ENCODE peak calls at places on chromosomes 11 and 22, in ten cellular contexts. One of them, this sample, is unnamed.
A peak's percentile ranks its signal among the peaks of the same experiment; 100 is the strongest.

GRCh38 chr11:94948070-94948617 is 25.2 kb downstream of the CWC15 start:
- DNase-seq in stimulated activated CD4-positive, alpha-beta T cell treated with anti-CD3 and anti-CD28 coated beads, Interleukin-12 subunit alpha, Interleukin-12 subunit beta, amount 100 ng/mL, for 24 hours: no peak
- DNase-seq in astrocyte: peak; percentile 94
- DNase-seq in B cell: no peak
- DNase-seq in Ammon's horn: no peak
- DNase-seq in activated naive CD4-positive, alpha-beta T cell: no peak
- DNase-seq in dermis microvascular lymphatic vessel endothelial cell: no peak
- DNase-seq in OCI-LY7: no peak
- DNase-seq in ovary: no peak
- DNase-seq in foreskin fibroblast: peak; percentile 59
- DNase-seq in this sample: no peak

GRCh38 chr22:49765091-49765771 is 62.4 kb downstream of the BRD1 start:
- DNase-seq in ovary: peak; percentile 30
- DNase-seq in stimulated activated CD4-positive, alpha-beta T cell treated with anti-CD3 and anti-CD28 coated beads, Interleukin-12 subunit alpha, Interleukin-12 subunit beta, amount 100 ng/mL, for 24 hours: no peak
- DNase-seq in OCI-LY7: no peak
- DNase-seq in B cell: no peak
- DNase-seq in dermis microvascular lymphatic vessel endothelial cell: no peak
- DNase-seq in foreskin fibroblast: no peak
- DNase-seq in Ammon's horn: no peak
- DNase-seq in astrocyte: no peak
- DNase-seq in activated naive CD4-positive, alpha-beta T cell: no peak
- DNase-seq in this sample: peak; percentile 13

GRCh38 chr22:28299760-28300159 is 379.9 kb downstream of the TTC28 start:
- DNase-seq in foreskin fibroblast: no peak
- DNase-seq in ovary: no peak
- DNase-seq in astrocyte: peak; percentile 73
- DNase-seq in OCI-LY7: no peak
- DNase-seq in stimulated activated CD4-positive, alpha-beta T cell treated with anti-CD3 and anti-CD28 coated beads, Interleukin-12 subunit alpha, Interleukin-12 subunit beta, amount 100 ng/mL, for 24 hours: no peak
- DNase-seq in dermis microvascular lymphatic vessel endothelial cell: no peak
- DNase-seq in activated naive CD4-positive, alpha-beta T cell: no peak
- DNase-seq in Ammon's horn: peak; percentile 17
- DNase-seq in B cell: no peak
- DNase-seq in this sample: no peak

GRCh38 chr11:133082851-133083488 is 449.3 kb downstream of the OPCML start:
- DNase-seq in activated naive CD4-positive, alpha-beta T cell: no peak
- DNase-seq in astrocyte: peak; percentile 25
- DNase-seq in ovary: peak; percentile 45
- DNase-seq in stimulated activated CD4-positive, alpha-beta T cell treated with anti-CD3 and anti-CD28 coated beads, Interleukin-12 subunit alpha, Interleukin-12 subunit beta, amount 100 ng/mL, for 24 hours: peak; percentile 10
- DNase-seq in dermis microvascular lymphatic vessel endothelial cell: peak; percentile 44
- DNase-seq in Ammon's horn: peak; percentile 62
- DNase-seq in OCI-LY7: no peak
- DNase-seq in B cell: peak; percentile 24
- DNase-seq in foreskin fibroblast: peak; percentile 61
- DNase-seq in this sample: peak; percentile 34

GRCh38 chr22:24230911-24231656 is 13.8 kb downstream of the GGT5 start:
- DNase-seq in dermis microvascular lymphatic vessel endothelial cell: no peak
- DNase-seq in stimulated activated CD4-positive, alpha-beta T cell treated with anti-CD3 and anti-CD28 coated beads, Interleukin-12 subunit alpha, Interleukin-12 subunit beta, amount 100 ng/mL, for 24 hours: peak; percentile 21
- DNase-seq in B cell: peak; percentile 64
- DNase-seq in foreskin fibroblast: no peak
- DNase-seq in activated naive CD4-positive, alpha-beta T cell: peak; percentile 31
- DNase-seq in ovary: no peak
- DNase-seq in astrocyte: no peak
- DNase-seq in OCI-LY7: peak; percentile 61
- DNase-seq in Ammon's horn: no peak
- DNase-seq in this sample: peak; percentile 57

GRCh38 chr22:45568213-45568612 is 65.5 kb downstream of the FBLN1 start:
- DNase-seq in astrocyte: no peak
- DNase-seq in B cell: no peak
- DNase-seq in foreskin fibroblast: no peak
- DNase-seq in stimulated activated CD4-positive, alpha-beta T cell treated with anti-CD3 and anti-CD28 coated beads, Interleukin-12 subunit alpha, Interleukin-12 subunit beta, amount 100 ng/mL, for 24 hours: no peak
- DNase-seq in activated naive CD4-positive, alpha-beta T cell: no peak
- DNase-seq in OCI-LY7: no peak
- DNase-seq in ovary: no peak
- DNase-seq in Ammon's horn: no peak
- DNase-seq in dermis microvascular lymphatic vessel endothelial cell: no peak
- DNase-seq in this sample: no peak

GRCh38 chr11:126638663-126639062 is 283.2 kb downstream of the ST3GAL4 start:
- DNase-seq in ovary: no peak
- DNase-seq in foreskin fibroblast: no peak
- DNase-seq in dermis microvascular lymphatic vessel endothelial cell: no peak
- DNase-seq in B cell: no peak
- DNase-seq in Ammon's horn: no peak
- DNase-seq in stimulated activated CD4-positive, alpha-beta T cell treated with anti-CD3 and anti-CD28 coated beads, Interleukin-12 subunit alpha, Interleukin-12 subunit beta, amount 100 ng/mL, for 24 hours: no peak
- DNase-seq in astrocyte: no peak
- DNase-seq in activated naive CD4-positive, alpha-beta T cell: no peak
- DNase-seq in OCI-LY7: no peak
- DNase-seq in this sample: no peak

GRCh38 chr11:78567209-78567608 is 7.5 kb downstream of the NARS2 start:
- DNase-seq in dermis microvascular lymphatic vessel endothelial cell: peak; percentile 41
- DNase-seq in OCI-LY7: peak; percentile 20
- DNase-seq in foreskin fibroblast: peak; percentile 64
- DNase-seq in activated naive CD4-positive, alpha-beta T cell: no peak
- DNase-seq in astrocyte: peak; percentile 80
- DNase-seq in ovary: no peak
- DNase-seq in stimulated activated CD4-positive, alpha-beta T cell treated with anti-CD3 and anti-CD28 coated beads, Interleukin-12 subunit alpha, Interleukin-12 subunit beta, amount 100 ng/mL, for 24 hours: no peak
- DNase-seq in Ammon's horn: no peak
- DNase-seq in B cell: no peak
- DNase-seq in this sample: no peak

GRCh38 chr11:122524532-122524882 is 131.0 kb upstream of the UBASH3B start:
- DNase-seq in B cell: no peak
- DNase-seq in astrocyte: no peak
- DNase-seq in activated naive CD4-positive, alpha-beta T cell: no peak
- DNase-seq in stimulated activated CD4-positive, alpha-beta T cell treated with anti-CD3 and anti-CD28 coated beads, Interleukin-12 subunit alpha, Interleukin-12 subunit beta, amount 100 ng/mL, for 24 hours: no peak
- DNase-seq in foreskin fibroblast: peak; percentile 63
- DNase-seq in ovary: no peak
- DNase-seq in Ammon's horn: no peak
- DNase-seq in OCI-LY7: no peak
- DNase-seq in dermis microvascular lymphatic vessel endothelial cell: no peak
- DNase-seq in this sample: no peak

GRCh38 chr22:38864361-38865191 is 7.4 kb downstream of the CBX6 start:
- DNase-seq in stimulated activated CD4-positive, alpha-beta T cell treated with anti-CD3 and anti-CD28 coated beads, Interleukin-12 subunit alpha, Interleukin-12 subunit beta, amount 100 ng/mL, for 24 hours: no peak
- DNase-seq in ovary: peak; percentile 75
- DNase-seq in activated naive CD4-positive, alpha-beta T cell: no peak
- DNase-seq in astrocyte: no peak
- DNase-seq in Ammon's horn: no peak
- DNase-seq in foreskin fibroblast: peak; percentile 56
- DNase-seq in OCI-LY7: no peak
- DNase-seq in B cell: no peak
- DNase-seq in dermis microvascular lymphatic vessel endothelial cell: peak; percentile 13
- DNase-seq in this sample: no peak

GRCh38 chr11:8873966-8874365 is 37.0 kb upstream of the AKIP1 start:
- DNase-seq in Ammon's horn: no peak
- DNase-seq in ovary: no peak
- DNase-seq in OCI-LY7: no peak
- DNase-seq in B cell: peak; percentile 5
- DNase-seq in foreskin fibroblast: no peak
- DNase-seq in activated naive CD4-positive, alpha-beta T cell: no peak
- DNase-seq in astrocyte: no peak
- DNase-seq in dermis microvascular lymphatic vessel endothelial cell: no peak
- DNase-seq in stimulated activated CD4-positive, alpha-beta T cell treated with anti-CD3 and anti-CD28 coated beads, Interleukin-12 subunit alpha, Interleukin-12 subunit beta, amount 100 ng/mL, for 24 hours: no peak
- DNase-seq in this sample: no peak

GRCh38 chr11:131447898-131448297 is 77.5 kb downstream of the NTM start:
- DNase-seq in ovary: no peak
- DNase-seq in stimulated activated CD4-positive, alpha-beta T cell treated with anti-CD3 and anti-CD28 coated beads, Interleukin-12 subunit alpha, Interleukin-12 subunit beta, amount 100 ng/mL, for 24 hours: no peak
- DNase-seq in B cell: no peak
- DNase-seq in OCI-LY7: no peak
- DNase-seq in astrocyte: no peak
- DNase-seq in dermis microvascular lymphatic vessel endothelial cell: no peak
- DNase-seq in Ammon's horn: no peak
- DNase-seq in foreskin fibroblast: no peak
- DNase-seq in activated naive CD4-positive, alpha-beta T cell: no peak
- DNase-seq in this sample: no peak

GRCh38 chr22:46707305-46707704 is 30.7 kb downstream of the CERK start:
- DNase-seq in astrocyte: no peak
- DNase-seq in activated naive CD4-positive, alpha-beta T cell: no peak
- DNase-seq in foreskin fibroblast: no peak
- DNase-seq in Ammon's horn: no peak
- DNase-seq in OCI-LY7: no peak
- DNase-seq in B cell: no peak
- DNase-seq in dermis microvascular lymphatic vessel endothelial cell: no peak
- DNase-seq in ovary: no peak
- DNase-seq in stimulated activated CD4-positive, alpha-beta T cell treated with anti-CD3 and anti-CD28 coated beads, Interleukin-12 subunit alpha, Interleukin-12 subunit beta, amount 100 ng/mL, for 24 hours: no peak
- DNase-seq in this sample: no peak

GRCh38 chr11:74696932-74697687 is 34.1 kb downstream of the CHRDL2 start:
- DNase-seq in foreskin fibroblast: peak; percentile 87
- DNase-seq in astrocyte: peak; percentile 92
- DNase-seq in activated naive CD4-positive, alpha-beta T cell: no peak
- DNase-seq in dermis microvascular lymphatic vessel endothelial cell: peak; percentile 83
- DNase-seq in B cell: no peak
- DNase-seq in OCI-LY7: no peak
- DNase-seq in Ammon's horn: no peak
- DNase-seq in ovary: peak; percentile 90
- DNase-seq in stimulated activated CD4-positive, alpha-beta T cell treated with anti-CD3 and anti-CD28 coated beads, Interleukin-12 subunit alpha, Interleukin-12 subunit beta, amount 100 ng/mL, for 24 hours: no peak
- DNase-seq in this sample: no peak

GRCh38 chr11:77090046-77090372 is 12.6 kb upstream of the OMP start:
- DNase-seq in astrocyte: no peak
- DNase-seq in foreskin fibroblast: no peak
- DNase-seq in ovary: no peak
- DNase-seq in Ammon's horn: no peak
- DNase-seq in B cell: no peak
- DNase-seq in OCI-LY7: no peak
- DNase-seq in stimulated activated CD4-positive, alpha-beta T cell treated with anti-CD3 and anti-CD28 coated beads, Interleukin-12 subunit alpha, Interleukin-12 subunit beta, amount 100 ng/mL, for 24 hours: no peak
- DNase-seq in activated naive CD4-positive, alpha-beta T cell: no peak
- DNase-seq in dermis microvascular lymphatic vessel endothelial cell: no peak
- DNase-seq in this sample: no peak

GRCh38 chr11:34154059-34154875 is 48.8 kb downstream of the NAT10 start:
- DNase-seq in activated naive CD4-positive, alpha-beta T cell: no peak
- DNase-seq in dermis microvascular lymphatic vessel endothelial cell: no peak
- DNase-seq in B cell: peak; percentile 54
- DNase-seq in OCI-LY7: peak; percentile 62
- DNase-seq in ovary: no peak
- DNase-seq in astrocyte: no peak
- DNase-seq in foreskin fibroblast: no peak
- DNase-seq in Ammon's horn: peak; percentile 40
- DNase-seq in stimulated activated CD4-positive, alpha-beta T cell treated with anti-CD3 and anti-CD28 coated beads, Interleukin-12 subunit alpha, Interleukin-12 subunit beta, amount 100 ng/mL, for 24 hours: no peak
- DNase-seq in this sample: no peak

GRCh38 chr11:33701831-33702230 is 1.2 kb upstream of the C11orf91 start:
- DNase-seq in ovary: no peak
- DNase-seq in OCI-LY7: no peak
- DNase-seq in B cell: no peak
- DNase-seq in stimulated activated CD4-positive, alpha-beta T cell treated with anti-CD3 and anti-CD28 coated beads, Interleukin-12 subunit alpha, Interleukin-12 subunit beta, amount 100 ng/mL, for 24 hours: no peak
- DNase-seq in dermis microvascular lymphatic vessel endothelial cell: peak; percentile 96
- DNase-seq in activated naive CD4-positive, alpha-beta T cell: no peak
- DNase-seq in Ammon's horn: peak; percentile 87
- DNase-seq in foreskin fibroblast: peak; percentile 88
- DNase-seq in astrocyte: peak; percentile 76
- DNase-seq in this sample: no peak

GRCh38 chr11:73384871-73385692 is 8.9 kb downstream of the RELT start:
- DNase-seq in foreskin fibroblast: peak; percentile 28
- DNase-seq in Ammon's horn: peak; percentile 72
- DNase-seq in dermis microvascular lymphatic vessel endothelial cell: peak; percentile 37
- DNase-seq in OCI-LY7: peak; percentile 89
- DNase-seq in ovary: no peak
- DNase-seq in activated naive CD4-positive, alpha-beta T cell: no peak
- DNase-seq in astrocyte: no peak
- DNase-seq in stimulated activated CD4-positive, alpha-beta T cell treated with anti-CD3 and anti-CD28 coated beads, Interleukin-12 subunit alpha, Interleukin-12 subunit beta, amount 100 ng/mL, for 24 hours: no peak
- DNase-seq in B cell: peak; percentile 91
- DNase-seq in this sample: no peak

GRCh38 chr11:119205080-119205479 is 1.1 kb upstream of the CBL start:
- DNase-seq in activated naive CD4-positive, alpha-beta T cell: no peak
- DNase-seq in OCI-LY7: peak; percentile 41
- DNase-seq in foreskin fibroblast: no peak
- DNase-seq in astrocyte: no peak
- DNase-seq in ovary: no peak
- DNase-seq in Ammon's horn: peak; percentile 29
- DNase-seq in dermis microvascular lymphatic vessel endothelial cell: no peak
- DNase-seq in B cell: peak; percentile 19
- DNase-seq in stimulated activated CD4-positive, alpha-beta T cell treated with anti-CD3 and anti-CD28 coated beads, Interleukin-12 subunit alpha, Interleukin-12 subunit beta, amount 100 ng/mL, for 24 hours: no peak
- DNase-seq in this sample: no peak

GRCh38 chr11:127454856-127455255 is 454.3 kb upstream of the KIRREL3 start:
- DNase-seq in stimulated activated CD4-positive, alpha-beta T cell treated with anti-CD3 and anti-CD28 coated beads, Interleukin-12 subunit alpha, Interleukin-12 subunit beta, amount 100 ng/mL, for 24 hours: no peak
- DNase-seq in OCI-LY7: no peak
- DNase-seq in Ammon's horn: peak; percentile 20
- DNase-seq in dermis microvascular lymphatic vessel endothelial cell: no peak
- DNase-seq in foreskin fibroblast: no peak
- DNase-seq in astrocyte: no peak
- DNase-seq in activated naive CD4-positive, alpha-beta T cell: no peak
- DNase-seq in B cell: no peak
- DNase-seq in ovary: no peak
- DNase-seq in this sample: no peak

GRCh38 chr11:19675397-19675796 is 37.2 kb upstream of the NAV2 start:
- DNase-seq in OCI-LY7: no peak
- DNase-seq in ovary: no peak
- DNase-seq in activated naive CD4-positive, alpha-beta T cell: no peak
- DNase-seq in astrocyte: no peak
- DNase-seq in B cell: no peak
- DNase-seq in foreskin fibroblast: no peak
- DNase-seq in Ammon's horn: no peak
- DNase-seq in dermis microvascular lymphatic vessel endothelial cell: no peak
- DNase-seq in stimulated activated CD4-positive, alpha-beta T cell treated with anti-CD3 and anti-CD28 coated beads, Interleukin-12 subunit alpha, Interleukin-12 subunit beta, amount 100 ng/mL, for 24 hours: no peak
- DNase-seq in this sample: no peak

GRCh38 chr11:117354550-117354949 is 26.9 kb downstream of the CEP164 start:
- DNase-seq in B cell: no peak
- DNase-seq in OCI-LY7: no peak
- DNase-seq in foreskin fibroblast: no peak
- DNase-seq in dermis microvascular lymphatic vessel endothelial cell: no peak
- DNase-seq in astrocyte: no peak
- DNase-seq in ovary: no peak
- DNase-seq in stimulated activated CD4-positive, alpha-beta T cell treated with anti-CD3 and anti-CD28 coated beads, Interleukin-12 subunit alpha, Interleukin-12 subunit beta, amount 100 ng/mL, for 24 hours: no peak
- DNase-seq in activated naive CD4-positive, alpha-beta T cell: no peak
- DNase-seq in Ammon's horn: no peak
- DNase-seq in this sample: no peak

GRCh38 chr22:26547426-26547825 is 35.2 kb upstream of the TFIP11 start:
- DNase-seq in stimulated activated CD4-positive, alpha-beta T cell treated with anti-CD3 and anti-CD28 coated beads, Interleukin-12 subunit alpha, Interleukin-12 subunit beta, amount 100 ng/mL, for 24 hours: peak; percentile 1
- DNase-seq in Ammon's horn: no peak
- DNase-seq in OCI-LY7: no peak
- DNase-seq in activated naive CD4-positive, alpha-beta T cell: no peak
- DNase-seq in ovary: no peak
- DNase-seq in foreskin fibroblast: no peak
- DNase-seq in dermis microvascular lymphatic vessel endothelial cell: no peak
- DNase-seq in B cell: no peak
- DNase-seq in astrocyte: no peak
- DNase-seq in this sample: peak; percentile 21

GRCh38 chr11:123561046-123561781 is 93.2 kb downstream of the SCN3B start:
- DNase-seq in OCI-LY7: no peak
- DNase-seq in Ammon's horn: peak; percentile 77
- DNase-seq in foreskin fibroblast: peak; percentile 38
- DNase-seq in stimulated activated CD4-positive, alpha-beta T cell treated with anti-CD3 and anti-CD28 coated beads, Interleukin-12 subunit alpha, Interleukin-12 subunit beta, amount 100 ng/mL, for 24 hours: no peak
- DNase-seq in astrocyte: peak; percentile 39
- DNase-seq in dermis microvascular lymphatic vessel endothelial cell: peak; percentile 14
- DNase-seq in ovary: peak; percentile 83
- DNase-seq in B cell: no peak
- DNase-seq in activated naive CD4-positive, alpha-beta T cell: no peak
- DNase-seq in this sample: no peak

GRCh38 chr11:100776212-100776896 is 89.3 kb downstream of the ARHGAP42 start:
- DNase-seq in astrocyte: peak; percentile 80
- DNase-seq in Ammon's horn: no peak
- DNase-seq in ovary: no peak
- DNase-seq in foreskin fibroblast: peak; percentile 13
- DNase-seq in OCI-LY7: no peak
- DNase-seq in activated naive CD4-positive, alpha-beta T cell: no peak
- DNase-seq in B cell: no peak
- DNase-seq in stimulated activated CD4-positive, alpha-beta T cell treated with anti-CD3 and anti-CD28 coated beads, Interleukin-12 subunit alpha, Interleukin-12 subunit beta, amount 100 ng/mL, for 24 hours: no peak
- DNase-seq in dermis microvascular lymphatic vessel endothelial cell: peak; percentile 21
- DNase-seq in this sample: no peak

GRCh38 chr11:12949456-12949855 is 59.7 kb upstream of the RASSF10 start:
- DNase-seq in B cell: no peak
- DNase-seq in Ammon's horn: no peak
- DNase-seq in astrocyte: no peak
- DNase-seq in ovary: no peak
- DNase-seq in foreskin fibroblast: peak; percentile 11
- DNase-seq in activated naive CD4-positive, alpha-beta T cell: no peak
- DNase-seq in dermis microvascular lymphatic vessel endothelial cell: no peak
- DNase-seq in OCI-LY7: no peak
- DNase-seq in stimulated activated CD4-positive, alpha-beta T cell treated with anti-CD3 and anti-CD28 coated beads, Interleukin-12 subunit alpha, Interleukin-12 subunit beta, amount 100 ng/mL, for 24 hours: no peak
- DNase-seq in this sample: no peak

GRCh38 chr11:119702261-119702591 is 26.8 kb downstream of the NECTIN1 start:
- DNase-seq in OCI-LY7: no peak
- DNase-seq in stimulated activated CD4-positive, alpha-beta T cell treated with anti-CD3 and anti-CD28 coated beads, Interleukin-12 subunit alpha, Interleukin-12 subunit beta, amount 100 ng/mL, for 24 hours: no peak
- DNase-seq in activated naive CD4-positive, alpha-beta T cell: no peak
- DNase-seq in foreskin fibroblast: peak; percentile 38
- DNase-seq in B cell: no peak
- DNase-seq in ovary: no peak
- DNase-seq in astrocyte: peak; percentile 45
- DNase-seq in Ammon's horn: no peak
- DNase-seq in dermis microvascular lymphatic vessel endothelial cell: no peak
- DNase-seq in this sample: no peak

GRCh38 chr22:44732017-44732561 is 20.3 kb upstream of the ARHGAP8 start:
- DNase-seq in foreskin fibroblast: no peak
- DNase-seq in Ammon's horn: no peak
- DNase-seq in OCI-LY7: no peak
- DNase-seq in dermis microvascular lymphatic vessel endothelial cell: no peak
- DNase-seq in stimulated activated CD4-positive, alpha-beta T cell treated with anti-CD3 and anti-CD28 coated beads, Interleukin-12 subunit alpha, Interleukin-12 subunit beta, amount 100 ng/mL, for 24 hours: no peak
- DNase-seq in activated naive CD4-positive, alpha-beta T cell: no peak
- DNase-seq in B cell: no peak
- DNase-seq in ovary: no peak
- DNase-seq in astrocyte: no peak
- DNase-seq in this sample: no peak